ENCODE peak calls at places on chromosomes 3 and 15, in nine cellular contexts. H is NCI-H1105 treated with DMSO at 0.1 percent for 48 hours; U is HFFc6; Q is frontal cortex; E is activated naive CD8-positive, alpha-beta T cell treated with anti-CD3 and anti-CD28 coated beads for 36 hours; G is activated gamma-delta T cell treated with Interleukin-2 at 50 U/mL for 16 hours; Z is HuH-7; W is left cardiac atrium; C is NCI-H774. I is an unnamed sample.
A peak's percentile ranks its signal among the peaks of the same experiment; 100 is the strongest.

GRCh38 chr3:57556459-57557087 is 499 bp downstream of the PDE12 start:
- DNase-seq in E (peak; percentile 47), W (peak; percentile 40), U (no peak), Q (no peak), Z (no peak), G (no peak), C (no peak), H (no peak), I (no peak)

GRCh38 chr15:84591815-84592214 is 9.0 kb upstream of the ZSCAN2 start:
- DNase-seq in Q (no peak), G (no peak), C (no peak), H (no peak), U (no peak), Z (no peak), E (no peak), W (no peak), I (no peak)

GRCh38 chr3:42094128-42094527 is 3.0 kb downstream of the TRAK1 start:
- DNase-seq in Z (no peak), C (no peak), E (no peak), Q (no peak), W (no peak), U (no peak), H (no peak), G (no peak), I (no peak)

GRCh38 chr15:56232058-56232457 is 11.6 kb downstream of the RFX7 start:
- DNase-seq in H (no peak), Z (no peak), Q (no peak), G (no peak), U (no peak), E (no peak), W (no peak), C (no peak), I (no peak)

GRCh38 chr15:32656091-32656860 is 14.8 kb downstream of the SCG5 start:
- DNase-seq in C (no peak), W (no peak), Q (no peak), Z (no peak), G (no peak), U (no peak), H (no peak), E (no peak), I (no peak)

GRCh38 chr15:47514251-47514652 is 203.1 kb upstream of the SEMA6D start:
- DNase-seq in G (no peak), Q (no peak), U (peak; percentile 76), Z (no peak), W (no peak), E (no peak), H (no peak), C (no peak), I (no peak)

GRCh38 chr15:74133703-74134386 is 3.5 kb downstream of the ISLR2 start:
- DNase-seq in W (no peak), G (no peak), E (no peak), H (no peak), C (no peak), Z (no peak), U (no peak), Q (no peak), I (no peak)

GRCh38 chr3:19632099-19633074 is 301.6 kb downstream of the EFHB start:
- DNase-seq in Z (no peak), G (no peak), Q (no peak), E (no peak), C (no peak), U (no peak), H (no peak), W (no peak), I (no peak)

GRCh38 chr3:136162322-136162721 is 33.8 kb downstream of the MSL2 start:
- DNase-seq in E (no peak), U (no peak), Q (no peak), W (no peak), G (no peak), H (no peak), Z (no peak), C (no peak), I (no peak)

GRCh38 chr3:182259579-182259978 is 533.7 kb upstream of the ATP11B start:
- DNase-seq in Z (no peak), E (no peak), U (no peak), G (no peak), Q (no peak), W (peak; percentile 39), C (peak; percentile 32), H (no peak), I (no peak)

GRCh38 chr3:182913889-182914288 is 66.4 kb downstream of the DCUN1D1 start:
- DNase-seq in W (no peak), Z (no peak), E (no peak), C (no peak), Q (no peak), H (peak; percentile 65), G (no peak), U (no peak), I (no peak)

GRCh38 chr3:151012753-151013152 is 40.2 kb upstream of the CLRN1 start:
- DNase-seq in C (no peak), G (no peak), Z (no peak), H (no peak), W (no peak), U (no peak), Q (no peak), E (no peak), I (no peak)

GRCh38 chr3:195888311-195888761 is 20.0 kb downstream of the TNK2 start:
- DNase-seq in Z (no peak), W (no peak), U (no peak), H (no peak), E (no peak), G (no peak), Q (no peak), C (no peak), I (no peak)

GRCh38 chr15:50767332-50767861 is 1.9 kb upstream of the SPPL2A start:
- DNase-seq in U (no peak), W (no peak), G (no peak), E (no peak), H (no peak), Q (no peak), C (no peak), Z (no peak), I (no peak)

GRCh38 chr15:89356634-89357298 is 22.1 kb upstream of the POLG start:
- DNase-seq in Z (no peak), Q (peak; percentile 48), H (no peak), U (no peak), W (no peak), C (peak; percentile 44), G (no peak), E (no peak), I (no peak)

GRCh38 chr3:4740397-4741105 is 238.7 kb upstream of the BHLHE40 start:
- DNase-seq in C (no peak), G (no peak), Q (no peak), H (no peak), W (peak; percentile 64), U (no peak), E (peak; percentile 22), Z (no peak), I (no peak)

GRCh38 chr3:141477224-141477623 is 9.6 kb upstream of the RASA2 start:
- DNase-seq in G (no peak), U (peak; percentile 90), C (no peak), E (no peak), H (no peak), Q (no peak), Z (no peak), W (no peak), I (no peak)